ENCODE peak calls at places on chromosome 4, in ten cellular contexts. Z, E, M, A, Q, G, P, O, B and W are unnamed samples.

GRCh38 chr4:184655889-184656869 is 6.6 kb downstream of the PRIMPOL start:
- DNase-seq in A (no peak), G (no peak), Q (no peak), M (no peak), O (no peak), Z (no peak), P (no peak), B (no peak), E (no peak), W (no peak)

GRCh38 chr4:83272900-83273299 is 11.7 kb downstream of the COQ2 start:
- DNase-seq in O (no peak), Q (no peak), G (no peak), A (no peak), B (no peak), E (no peak), P (no peak), M (no peak), Z (no peak), W (no peak)

GRCh38 chr4:20684852-20685763 is 15.2 kb upstream of the PACRGL start:
- DNase-seq in M (no peak), G (no peak), Z (no peak), E (peak; percentile 58), O (no peak), B (peak; percentile 40), A (no peak), Q (no peak), P (no peak), W (no peak)

GRCh38 chr4:98491862-98492554 is 166.4 kb downstream of the TSPAN5 start:
- DNase-seq in G (no peak), P (no peak), E (peak; percentile 22), A (no peak), B (no peak), M (no peak), Q (no peak), O (no peak), Z (no peak), W (no peak)

GRCh38 chr4:113635739-113636437 is 125.7 kb downstream of the CAMK2D start:
- DNase-seq in Z (no peak), O (no peak), B (no peak), E (no peak), Q (no peak), M (no peak), G (no peak), A (no peak), P (no peak), W (no peak)

GRCh38 chr4:41678086-41678485 is 70.4 kb downstream of the PHOX2B start:
- DNase-seq in G (no peak), Q (no peak), B (no peak), Z (no peak), M (no peak), P (no peak), O (no peak), E (no peak), A (no peak), W (no peak)

GRCh38 chr4:140094701-140095420 is 59.1 kb downstream of the MAML3 start:
- DNase-seq in O (peak; percentile 55), B (peak; percentile 85), A (peak; percentile 75), Z (peak; percentile 91), M (no peak), Q (peak; percentile 82), E (peak; percentile 57), G (peak; percentile 83), P (peak; percentile 55), W (no peak)

GRCh38 chr4:2069986-2070385 is 10.9 kb downstream of the NAT8L start:
- DNase-seq in A (no peak), Z (peak; percentile 50), E (peak; percentile 37), B (no peak), M (no peak), P (no peak), O (no peak), G (peak; percentile 39), Q (no peak), W (no peak)

GRCh38 chr4:107519057-107519456 is 201.0 kb downstream of the PAPSS1 start:
- DNase-seq in A (peak; percentile 33), P (peak; percentile 8), B (peak; percentile 44), G (no peak), Q (no peak), Z (no peak), E (peak; percentile 64), M (peak; percentile 19), O (no peak), W (no peak)

GRCh38 chr4:188372856-188373255 is 233.6 kb downstream of the TRIML1 start:
- DNase-seq in E (no peak), G (no peak), O (no peak), Z (no peak), Q (no peak), A (no peak), P (no peak), M (peak; percentile 67), B (no peak), W (peak; percentile 18)
- TF ChIP-seq CTCF in E (no peak), G (no peak), O (no peak), Z (no peak), Q (no peak), A (no peak), P (no peak), M (peak; percentile 51), B (no peak), W (peak; percentile 63)

GRCh38 chr4:30722092-30722915 is 2.1 kb downstream of the PCDH7 start:
- DNase-seq in E (peak; percentile 73), M (no peak), O (no peak), Q (no peak), Z (peak; percentile 70), B (peak; percentile 43), A (no peak), P (no peak), G (peak; percentile 67), W (no peak)
- H3K4me3 ChIP-seq in E (peak overlapping the region; percentile 96), M (no peak overlapping the region), O (peak overlapping the region; percentile 76), Q (peak overlapping the region; percentile 56), Z (peak overlapping the region; percentile 47), B (peak overlapping the region; percentile 47), A (peak overlapping the region; percentile 77), P (peak overlapping the region; percentile 45), G (peak overlapping the region; percentile 73), W (peak overlapping the region; percentile 54)

GRCh38 chr4:143335979-143336827 is 473 bp upstream of the GAB1 start:
- DNase-seq in A (peak; percentile 87), Q (peak; percentile 91), E (peak; percentile 95), Z (peak; percentile 95), B (peak; percentile 93), P (peak; percentile 82), G (peak; percentile 96), O (peak; percentile 88), M (no peak), W (no peak)
- TF ChIP-seq POLR2AphosphoS5 in A (peak; percentile 43), Q (peak; percentile 60), E (peak; percentile 68), Z (peak; percentile 83), B (no peak), P (peak; percentile 59), G (peak; percentile 72), O (peak; percentile 89), M (peak; percentile 49), W (no peak)

DNA sequence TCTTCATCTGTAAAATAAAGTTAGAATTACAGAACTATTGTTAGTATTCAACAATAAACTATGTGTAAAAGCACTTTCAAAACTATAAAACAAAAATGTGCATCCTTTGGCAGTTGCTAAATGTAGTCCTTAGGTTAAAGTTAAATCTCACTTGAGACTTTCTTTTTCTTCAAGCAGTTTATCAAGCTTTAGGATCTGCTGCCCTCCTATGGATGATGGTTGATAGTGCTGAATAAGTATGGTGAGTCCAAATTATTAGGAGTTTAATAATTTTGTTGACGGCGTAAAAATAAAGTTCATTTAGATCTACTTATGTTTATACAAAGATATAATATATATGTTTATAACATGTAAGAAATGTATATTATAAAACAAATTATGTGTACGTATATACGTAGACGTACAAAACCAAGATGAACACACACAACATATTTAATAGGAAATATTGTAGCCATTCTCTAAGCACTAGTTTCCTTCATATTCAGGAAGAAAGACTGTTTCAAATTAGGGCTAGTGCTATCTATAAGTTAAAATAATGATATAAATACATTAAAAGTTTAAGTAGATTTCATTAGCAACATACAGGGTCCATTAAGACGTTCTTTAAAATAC is 22.3 kb downstream of the UGT2A2 start:
- DNase-seq in M (peak; percentile 47), A (no peak), Z (no peak), P (peak; percentile 13), E (peak; percentile 71), G (no peak), Q (no peak), B (peak; percentile 31), O (no peak), W (no peak)
- TF ChIP-seq CTCF in M (peak; percentile 63), A (no peak), Z (no peak), P (peak; percentile 68), E (peak; percentile 79), G (peak; percentile 27), Q (no peak), B (peak; percentile 31), O (no peak), W (peak; percentile 36)